ENCODE peak calls at places on chromosomes 4 and X, in eight cellular contexts. G is NAMALWA; D is H4; U is endodermal cell; K is ELR; I is caudate nucleus; P is neuronal stem cell; H is activated CD4-positive, alpha-beta T cell treated with anti-CD3 and anti-CD28 coated beads, Interleukin-2, amount 50 U/mL, for 48 hours. S is an unnamed sample.

GRCh38 chrX:30715976-30716375 is 62.8 kb downstream of the GK start:
- DNase-seq in K (no peak), U (no peak), I (no peak), H (no peak), D (no peak), G (no peak), P (no peak), S (no peak)

GRCh38 chr4:105122334-105122733 is 24.3 kb upstream of the TET2 start:
- DNase-seq in H (no peak), G (no peak), K (peak; percentile 71), P (peak; percentile 17), I (no peak), U (peak; percentile 75), D (peak; percentile 31), S (no peak)

GRCh38 chrX:24282381-24283121 is 31.3 kb downstream of the SUPT20HL2 start:
- DNase-seq in H (no peak), P (no peak), G (peak; percentile 28), D (peak; percentile 30), K (peak; percentile 7), I (no peak), U (peak; percentile 63), S (no peak)

GRCh38 chr4:14289708-14290107 is 662.2 kb upstream of the BOD1L1 start:
- DNase-seq in P (no peak), H (no peak), G (no peak), K (peak; percentile 58), I (no peak), U (no peak), D (no peak), S (no peak)

GRCh38 chr4:132504438-132504837 is 644.7 kb upstream of the PCDH10 start:
- DNase-seq in P (no peak), I (no peak), U (no peak), G (no peak), H (no peak), D (no peak), K (peak; percentile 59), S (no peak)

GRCh38 chr4:129278868-129279267 is 182.9 kb downstream of the C4orf33 start:
- DNase-seq in P (no peak), H (no peak), G (no peak), U (no peak), D (no peak), I (no peak), K (no peak), S (no peak)

GRCh38 chr4:115113382-115114106 is at the start of gene NDST4:
- DNase-seq in I (no peak), P (peak; percentile 79), H (no peak), U (no peak), G (no peak), K (peak; percentile 0), D (peak; percentile 48), S (peak; percentile 61)

GRCh38 chrX:71911023-71911730 is 532 bp downstream of the NHSL2 start:
- DNase-seq in K (peak; percentile 13), H (peak; percentile 31), P (peak; percentile 42), U (peak; percentile 87), I (no peak), D (no peak), G (no peak), S (peak; percentile 70)

GRCh38 chr4:168796362-168797106 is 213.5 kb downstream of the CBR4 start:
- DNase-seq in U (no peak), K (peak; percentile 89), P (no peak), G (no peak), D (peak; percentile 57), I (no peak), H (no peak), S (no peak)

GRCh38 chr4:88382621-88383020 is 4.0 kb downstream of the HERC6 start:
- DNase-seq in K (peak; percentile 19), G (no peak), P (no peak), U (no peak), D (no peak), H (peak; percentile 59), I (no peak), S (no peak)

GRCh38 chr4:8600266-8600665 is 7.7 kb downstream of the CPZ start:
- DNase-seq in K (no peak), H (no peak), I (no peak), G (no peak), P (no peak), D (no peak), U (no peak), S (no peak)

GRCh38 chr4:122293374-122294365 is 85.1 kb upstream of the ADAD1 start:
- DNase-seq in U (peak; percentile 47), P (no peak), D (no peak), G (no peak), K (no peak), I (no peak), H (no peak), S (no peak)

GRCh38 chr4:38529189-38530115 is 134.5 kb upstream of the KLF3 start:
- DNase-seq in H (peak; percentile 68), D (no peak), P (no peak), K (no peak), U (peak; percentile 49), I (no peak), G (peak; percentile 29), S (no peak)

GRCh38 chrX:50081282-50081955 is 119.4 kb downstream of the AKAP4 start:
- DNase-seq in I (no peak), P (no peak), H (peak; percentile 3), K (peak; percentile 9), G (peak; percentile 5), U (peak; percentile 76), D (no peak), S (no peak)

GRCh38 chr4:168119870-168120269 is 27.5 kb downstream of the ANXA10 start:
- DNase-seq in P (no peak), G (no peak), K (no peak), U (no peak), H (no peak), I (no peak), D (no peak), S (no peak)

GRCh38 chr4:6972375-6972650 is 62.7 kb downstream of the TBC1D14 start:
- DNase-seq in U (no peak), G (no peak), K (no peak), I (no peak), P (no peak), D (no peak), H (no peak), S (no peak)

GRCh38 chrX:57595381-57595811 is 3.6 kb downstream of the ZXDB start:
- DNase-seq in K (peak; percentile 87), P (no peak), I (no peak), G (peak; percentile 2), U (no peak), D (peak; percentile 10), H (no peak), S (no peak)

GRCh38 chrX:139156356-139156755 is 374.2 kb upstream of the F9 start:
- DNase-seq in D (no peak), K (no peak), P (no peak), G (no peak), H (no peak), U (no peak), I (no peak), S (no peak)

GRCh38 chr4:10721616-10722015 is 37.0 kb upstream of the CLNK start:
- DNase-seq in U (no peak), H (no peak), G (no peak), P (no peak), I (no peak), D (no peak), K (no peak), S (no peak)

GRCh38 chr4:158016511-158016910 is 156.3 kb downstream of the GASK1B start:
- DNase-seq in H (no peak), G (no peak), K (peak; percentile 24), U (no peak), D (no peak), I (no peak), P (no peak), S (no peak)

GRCh38 chr4:90220453-90220852 is 93.3 kb downstream of the CCSER1 start:
- DNase-seq in K (no peak), D (no peak), H (no peak), G (no peak), U (no peak), P (no peak), I (no peak), S (no peak)